ENCODE peak calls at places on chromosomes 7 and 10, in four cellular contexts. One of them, this sample, is unnamed.

GRCh38 chr7:43784030-43785001 is 25.8 kb downstream of the BLVRA start:
- DNase-seq in GM12878: peak
- DNase-seq in H1: no peak
- DNase-seq in K562: no peak
- DNase-seq in this sample: no peak

GRCh38 chr10:13722747-13723657 is 136.2 kb downstream of the PRPF18 start:
- DNase-seq in GM12878: no peak
- DNase-seq in H1: no peak
- DNase-seq in K562: no peak
- DNase-seq in this sample: no peak

GRCh38 chr10:75245354-75246001 is 9.7 kb upstream of the COMTD1 start:
- DNase-seq in GM12878: no peak
- DNase-seq in H1: no peak
- DNase-seq in K562: no peak
- DNase-seq in this sample: no peak

GRCh38 chr7:131486346-131486745 is 70.1 kb downstream of the PODXL start:
- DNase-seq in GM12878: no peak
- DNase-seq in H1: no peak
- DNase-seq in K562: no peak
- DNase-seq in this sample: no peak

GRCh38 chr10:30383366-30383765 is 34.3 kb upstream of the MTPAP start:
- DNase-seq in GM12878: no peak
- DNase-seq in H1: no peak
- DNase-seq in K562: no peak
- DNase-seq in this sample: no peak

GRCh38 chr7:107932851-107933250 is 41.9 kb downstream of the DLD start:
- DNase-seq in GM12878: no peak
- DNase-seq in H1: peak
- DNase-seq in K562: no peak
- DNase-seq in this sample: no peak

GRCh38 chr7:149728491-149729375 is 44.7 kb downstream of the ZNF467 start:
- DNase-seq in GM12878: no peak
- DNase-seq in H1: no peak
- DNase-seq in K562: no peak
- DNase-seq in this sample: no peak

GRCh38 chr7:105218215-105218614 is 170.5 kb downstream of the SRPK2 start:
- DNase-seq in GM12878: no peak
- DNase-seq in H1: peak
- DNase-seq in K562: no peak
- DNase-seq in this sample: peak

GRCh38 chr7:82616059-82616723 is 172.6 kb upstream of the CACNA2D1 start:
- DNase-seq in GM12878: no peak
- DNase-seq in H1: no peak
- DNase-seq in K562: no peak
- DNase-seq in this sample: no peak

GRCh38 chr10:33899578-33900531 is 565.4 kb upstream of the NRP1 start:
- DNase-seq in GM12878: no peak
- DNase-seq in H1: no peak
- DNase-seq in K562: no peak
- DNase-seq in this sample: no peak

GRCh38 chr10:31099664-31100063 is 68.0 kb upstream of the ZNF438 start:
- DNase-seq in GM12878: no peak
- DNase-seq in H1: peak
- DNase-seq in K562: no peak
- DNase-seq in this sample: peak

GRCh38 chr10:62545667-62546066 is 171.5 kb downstream of the ZNF365 start:
- DNase-seq in GM12878: no peak
- DNase-seq in H1: no peak
- DNase-seq in K562: no peak
- DNase-seq in this sample: no peak

GRCh38 chr7:157046681-157047080 is 36.2 kb upstream of the MNX1 start:
- DNase-seq in GM12878: no peak
- DNase-seq in H1: no peak
- DNase-seq in K562: no peak
- DNase-seq in this sample: no peak

GRCh38 chr7:130734525-130735272 is 692 bp upstream of the KLF14 start:
- DNase-seq in GM12878: no peak
- DNase-seq in H1: no peak
- DNase-seq in K562: no peak
- DNase-seq in this sample: no peak

GRCh38 chr7:144835166-144835611 is 664 bp downstream of the TPK1 start:
- DNase-seq in GM12878: peak
- DNase-seq in H1: no peak
- DNase-seq in K562: peak
- DNase-seq in this sample: no peak

GRCh38 chr10:77027141-77027540 is 610.5 kb downstream of the KCNMA1 start:
- DNase-seq in GM12878: no peak
- DNase-seq in H1: no peak
- DNase-seq in K562: no peak
- DNase-seq in this sample: no peak

GRCh38 chr7:14754631-14755030 is 147.9 kb downstream of the DGKB start:
- DNase-seq in GM12878: no peak
- DNase-seq in H1: no peak
- DNase-seq in K562: no peak
- DNase-seq in this sample: no peak

GRCh38 chr10:36256166-36256565 is 614.1 kb upstream of the FZD8 start:
- DNase-seq in GM12878: no peak
- DNase-seq in H1: no peak
- DNase-seq in K562: no peak
- DNase-seq in this sample: no peak

GRCh38 chr7:74544706-74545469 is 91.2 kb downstream of the GTF2IRD1 start:
- DNase-seq in GM12878: no peak
- DNase-seq in H1: peak
- DNase-seq in K562: peak
- DNase-seq in this sample: peak

GRCh38 chr10:107213861-107214260 is 49.4 kb upstream of the SORCS1 start:
- DNase-seq in GM12878: no peak
- DNase-seq in H1: no peak
- DNase-seq in K562: no peak
- DNase-seq in this sample: no peak

GRCh38 chr10:19049577-19049976 is 976 bp downstream of the MALRD1 start:
- DNase-seq in GM12878: no peak
- DNase-seq in H1: no peak
- DNase-seq in K562: no peak
- DNase-seq in this sample: no peak

GRCh38 chr10:25552283-25552919 is 377.6 kb downstream of the GPR158 start:
- DNase-seq in GM12878: no peak
- DNase-seq in H1: no peak
- DNase-seq in K562: no peak
- DNase-seq in this sample: no peak

DNA sequence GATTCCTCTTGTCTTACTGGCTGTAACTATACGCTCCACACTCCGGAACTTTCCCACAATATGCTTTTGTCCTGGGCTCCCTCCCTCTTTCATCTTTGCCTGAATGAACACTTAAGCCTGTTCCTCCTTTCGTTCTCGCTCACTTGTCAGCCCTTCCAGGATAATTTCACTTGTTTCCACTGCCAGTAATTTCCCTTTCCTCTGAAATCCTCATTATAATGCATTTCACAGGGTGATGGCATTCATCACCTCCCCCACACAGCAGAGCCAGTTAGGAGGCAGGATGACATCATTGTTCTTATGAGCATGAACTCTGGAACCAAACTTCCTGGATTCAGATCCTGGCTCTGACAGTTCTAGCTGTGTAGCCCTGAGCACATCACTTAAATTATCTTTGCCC is 372.6 kb downstream of the GPR158 start:
- DNase-seq in GM12878: no peak
- DNase-seq in H1: no peak
- DNase-seq in K562: peak
- DNase-seq in this sample: no peak
- TF ChIP-seq SRF in GM12878: no peak
- TF ChIP-seq SRF in H1: no peak
- TF ChIP-seq SRF in K562: no peak
- TF ChIP-seq SRF in this sample: no peak

GRCh38 chr7:66205736-66206080 is 574 bp downstream of the TPST1 start:
- DNase-seq in GM12878: no peak
- DNase-seq in H1: no peak
- DNase-seq in K562: no peak
- DNase-seq in this sample: no peak
- TF ChIP-seq SRF in GM12878: no peak
- TF ChIP-seq SRF in H1: no peak
- TF ChIP-seq SRF in K562: no peak
- TF ChIP-seq SRF in this sample: no peak

GRCh38 chr10:23156447-23157150 is 35.5 kb upstream of the PTF1A start:
- DNase-seq in GM12878: no peak
- DNase-seq in H1: no peak
- DNase-seq in K562: no peak
- DNase-seq in this sample: no peak
- TF ChIP-seq SRF in GM12878: no peak
- TF ChIP-seq SRF in H1: no peak
- TF ChIP-seq SRF in K562: no peak
- TF ChIP-seq SRF in this sample: no peak

GRCh38 chr7:116236020-116236630 is 25.8 kb downstream of the TES start:
- DNase-seq in GM12878: no peak
- DNase-seq in H1: no peak
- DNase-seq in K562: peak
- DNase-seq in this sample: no peak
- TF ChIP-seq SRF in GM12878: no peak
- TF ChIP-seq SRF in H1: no peak
- TF ChIP-seq SRF in K562: no peak
- TF ChIP-seq SRF in this sample: no peak

GRCh38 chr7:138460176-138460648 is at the start of gene TRIM24:
- DNase-seq in GM12878: no peak
- DNase-seq in H1: no peak
- DNase-seq in K562: no peak
- DNase-seq in this sample: no peak
- TF ChIP-seq SRF in GM12878: no peak
- TF ChIP-seq SRF in H1: no peak
- TF ChIP-seq SRF in K562: no peak
- TF ChIP-seq SRF in this sample: no peak

GRCh38 chr10:133272964-133273420 is 3.7 kb downstream of the ADAM8 start:
- DNase-seq in GM12878: no peak
- DNase-seq in H1: no peak
- DNase-seq in K562: no peak
- DNase-seq in this sample: no peak
- TF ChIP-seq SRF in GM12878: no peak
- TF ChIP-seq SRF in H1: no peak
- TF ChIP-seq SRF in K562: no peak
- TF ChIP-seq SRF in this sample: no peak

DNA sequence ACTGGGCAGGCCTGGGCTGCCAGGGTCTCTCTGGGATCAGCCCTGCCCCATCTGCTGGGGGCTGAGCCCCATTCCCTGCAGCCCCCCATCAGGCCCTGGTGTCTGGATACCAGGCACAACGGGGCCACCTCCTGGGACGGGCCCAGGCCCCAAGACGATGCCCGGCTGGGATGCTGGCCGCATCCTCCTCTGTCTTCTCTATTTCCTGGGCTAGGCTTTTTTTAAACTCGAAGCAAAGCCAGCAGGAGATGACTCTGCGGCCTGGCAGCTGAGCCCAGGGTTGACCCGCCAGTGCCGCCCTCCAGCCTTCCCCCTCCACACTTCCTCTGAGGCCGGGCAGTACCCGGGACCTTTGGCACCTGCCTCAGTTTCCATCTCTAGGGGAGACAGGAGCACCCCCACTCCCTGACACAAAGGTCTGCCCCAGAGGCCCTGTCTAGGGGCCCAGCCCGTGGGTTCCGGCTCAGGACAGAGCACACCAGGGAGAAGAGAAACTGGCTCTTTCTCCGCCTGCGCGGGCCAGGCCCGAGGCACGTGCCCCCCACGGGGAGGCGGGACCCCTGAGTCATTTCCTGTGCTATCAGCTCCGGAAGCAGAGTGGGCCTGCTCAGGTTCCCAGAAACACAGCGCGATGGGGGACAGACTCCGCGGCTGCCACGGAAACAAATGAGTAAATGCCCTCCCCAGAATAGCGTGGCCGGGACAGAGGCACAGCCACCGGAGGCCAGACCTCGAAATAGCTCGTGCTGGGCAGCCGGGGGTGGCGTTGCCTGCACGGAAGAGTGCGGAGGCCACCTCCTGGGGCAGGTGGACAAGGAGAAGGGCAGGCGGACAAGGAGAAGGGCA is 84.6 kb upstream of the PDGFA start:
- DNase-seq in GM12878: peak
- DNase-seq in H1: no peak
- DNase-seq in K562: peak
- DNase-seq in this sample: no peak
- TF ChIP-seq SRF in GM12878: no peak
- TF ChIP-seq SRF in H1: no peak
- TF ChIP-seq SRF in K562: no peak
- TF ChIP-seq SRF in this sample: no peak

DNA sequence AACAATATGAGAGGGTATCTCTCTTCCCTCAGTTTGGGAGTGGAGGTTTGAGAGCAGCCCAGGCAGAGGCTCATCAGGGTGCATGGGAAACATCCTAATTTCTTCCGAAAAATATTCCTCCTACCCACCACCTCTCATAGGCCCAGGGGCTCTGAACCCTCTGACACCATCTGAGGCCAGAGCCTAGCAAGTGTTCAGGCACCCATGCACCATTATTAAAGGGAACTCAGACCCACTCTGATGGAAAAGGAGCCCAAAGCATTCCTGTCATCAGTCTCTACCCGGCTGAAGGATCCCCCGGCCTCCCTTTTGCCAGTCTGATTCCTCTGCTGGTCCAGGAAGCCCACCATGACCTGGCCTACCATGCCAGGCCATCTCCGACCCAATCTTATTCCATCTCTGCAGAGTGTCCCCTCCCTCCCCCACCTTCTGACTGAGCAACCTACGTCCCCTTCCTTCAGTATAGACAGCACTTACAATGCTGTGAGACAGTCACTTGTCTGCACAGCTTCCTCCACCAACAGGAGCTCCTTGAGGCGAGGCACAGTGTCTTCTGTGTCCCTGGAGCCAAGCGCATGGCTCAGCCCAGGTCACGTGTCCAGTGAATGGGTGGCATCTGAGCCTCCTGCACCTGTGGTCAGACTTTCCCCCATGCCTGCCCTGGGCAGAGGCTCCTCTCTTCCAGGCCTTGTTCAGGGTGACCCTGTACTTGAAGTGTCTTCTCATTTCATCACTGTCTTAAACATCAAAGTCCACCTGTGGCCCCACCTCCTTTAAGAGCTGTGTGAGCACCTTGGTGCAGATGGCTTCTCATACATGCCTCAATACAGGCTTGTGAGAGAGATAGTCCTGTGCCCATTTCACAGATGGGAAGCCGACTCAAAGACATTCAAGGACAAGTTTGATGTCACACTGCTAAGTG is 905 bp upstream of the GPR15LG start:
- DNase-seq in GM12878: no peak
- DNase-seq in H1: no peak
- DNase-seq in K562: no peak
- DNase-seq in this sample: no peak
- TF ChIP-seq SRF in GM12878: no peak
- TF ChIP-seq SRF in H1: no peak
- TF ChIP-seq SRF in K562: no peak
- TF ChIP-seq SRF in this sample: no peak

This sample was measured in HCT116.